ENCODE peak calls at places on chromosomes 6 and 20, in nine cellular contexts. C is brain microvascular endothelial cell, W is cardiac fibroblast, D is ovary, M is transverse colon, T is A549, E is HFF-Myc, U is kidney, V is BJ. Y is an unnamed sample.
A peak's percentile ranks its signal among the peaks of the same experiment; 100 is the strongest.

GRCh38 chr20:57755609-57756008 is 45.8 kb upstream of the PMEPA1 start:
- DNase-seq in V (no peak), T (no peak), W (no peak), E (no peak), C (no peak), D (no peak), M (no peak), U (no peak), Y (no peak)

GRCh38 chr6:90860822-90861601 is 274.1 kb upstream of the MAP3K7 start:
- DNase-seq in M (no peak), W (no peak), T (no peak), D (no peak), V (no peak), E (no peak), C (no peak), U (no peak), Y (no peak)

GRCh38 chr6:151440930-151441329 is 11.0 kb downstream of the RMND1 start:
- DNase-seq in U (no peak), D (no peak), C (no peak), M (no peak), V (no peak), T (no peak), E (no peak), W (peak; percentile 62), Y (no peak)

GRCh38 chr6:134077301-134077700 is 24.9 kb upstream of the SLC2A12 start:
- DNase-seq in C (peak; percentile 30), T (no peak), M (no peak), W (peak; percentile 56), U (no peak), E (no peak), D (no peak), V (no peak), Y (no peak)

GRCh38 chr20:57199656-57200405 is 66.6 kb downstream of the BMP7 start:
- DNase-seq in V (no peak), E (no peak), D (no peak), U (peak; percentile 58), W (no peak), M (no peak), C (no peak), T (no peak), Y (no peak)

GRCh38 chr20:44011251-44011940 is 96.7 kb downstream of the TOX2 start:
- DNase-seq in D (no peak), M (no peak), V (no peak), C (no peak), U (no peak), T (no peak), E (no peak), W (no peak), Y (no peak)

GRCh38 chr6:122066200-122066599 is 333.3 kb upstream of the HSF2 start:
- DNase-seq in C (no peak), D (no peak), U (no peak), W (no peak), T (no peak), E (no peak), M (no peak), V (no peak), Y (no peak)

GRCh38 chr20:61128701-61129655 is 123.1 kb upstream of the CDH4 start:
- DNase-seq in W (no peak), D (no peak), V (no peak), C (no peak), U (no peak), T (no peak), M (no peak), E (no peak), Y (no peak)

GRCh38 chr6:142845624-142846458 is 99.1 kb downstream of the HIVEP2 start:
- DNase-seq in W (peak; percentile 94), U (peak; percentile 94), T (no peak), E (peak; percentile 35), C (peak; percentile 95), D (peak; percentile 88), M (peak; percentile 90), V (no peak), Y (peak; percentile 89)

DNA sequence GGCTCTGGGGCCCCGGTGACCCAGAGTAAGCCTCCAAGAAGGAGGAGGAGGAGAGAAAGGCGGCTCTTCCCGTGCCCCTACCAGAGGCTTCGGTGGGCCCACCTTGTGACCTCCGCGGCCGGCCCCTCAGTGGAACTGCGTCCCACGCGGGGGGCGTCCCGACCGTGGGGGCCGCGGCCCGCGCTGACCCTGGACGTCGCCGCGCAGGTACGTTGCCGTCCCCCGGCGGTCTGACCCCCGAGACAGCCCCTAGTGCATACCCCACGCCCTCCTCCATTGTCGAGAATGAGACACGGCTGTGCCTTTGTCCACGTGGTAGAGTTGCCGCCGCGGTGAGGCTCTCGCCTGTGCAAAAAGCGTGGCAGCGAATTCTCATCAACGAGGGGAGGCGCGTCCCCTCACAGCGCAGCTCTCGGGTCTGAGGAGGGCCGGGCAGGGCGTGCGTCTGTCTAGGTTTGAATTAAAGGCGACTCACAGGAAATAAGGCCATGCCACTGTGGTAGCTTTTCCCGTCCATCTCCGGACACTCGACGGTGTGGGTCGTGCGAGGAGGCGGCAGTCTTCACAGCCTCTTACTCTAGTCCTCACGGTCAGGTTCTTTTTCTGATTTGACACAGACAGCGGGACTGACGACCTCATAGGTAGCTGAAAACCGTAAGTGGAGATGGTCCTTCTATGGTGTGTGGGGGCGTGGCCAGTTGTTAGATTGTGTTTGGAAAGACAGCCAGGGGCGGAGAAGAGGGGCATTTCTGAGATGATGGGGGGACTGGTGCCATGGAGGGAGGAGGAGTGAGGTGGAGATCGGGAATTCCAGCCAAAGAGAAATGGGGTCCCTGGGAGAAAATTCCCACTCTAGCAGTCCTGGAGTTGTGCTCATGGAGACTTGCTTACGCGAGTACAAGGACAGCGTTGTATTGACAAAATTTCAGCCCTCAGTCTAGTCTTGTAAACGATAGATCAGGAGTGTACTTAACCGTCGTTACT is 556 bp downstream of the NXT1 start:
- DNase-seq in W (peak; percentile 36), C (peak; percentile 53), E (no peak), M (peak; percentile 58), U (peak; percentile 90), V (no peak), T (peak; percentile 44), D (peak; percentile 58), Y (peak; percentile 64)
- TF ChIP-seq CTCF in W (no peak), C (no peak), E (no peak), M (no peak), U (no peak), V (no peak), T (no peak), D (no peak), Y (no peak)

GRCh38 chr20:54980321-54980960 is 505.0 kb downstream of the DOK5 start:
- DNase-seq in U (no peak), D (no peak), T (no peak), V (no peak), C (no peak), E (no peak), W (no peak), M (no peak), Y (no peak)
- TF ChIP-seq CTCF in U (peak; percentile 24), D (no peak), T (peak; percentile 29), V (no peak), C (no peak), E (no peak), W (no peak), M (peak; percentile 43), Y (peak; percentile 27)

GRCh38 chr6:87671555-87672029 is 30.4 kb downstream of the AKIRIN2 start:
- DNase-seq in D (no peak), C (no peak), E (no peak), U (no peak), V (no peak), M (no peak), T (no peak), W (no peak), Y (peak; percentile 60)
- TF ChIP-seq CTCF in D (no peak), C (no peak), E (no peak), U (no peak), V (no peak), M (no peak), T (no peak), W (no peak), Y (no peak)

GRCh38 chr6:153309666-153310065 is 178.6 kb upstream of the RGS17 start:
- DNase-seq in M (no peak), T (no peak), C (no peak), W (no peak), D (no peak), V (no peak), E (no peak), U (no peak), Y (no peak)

DNA sequence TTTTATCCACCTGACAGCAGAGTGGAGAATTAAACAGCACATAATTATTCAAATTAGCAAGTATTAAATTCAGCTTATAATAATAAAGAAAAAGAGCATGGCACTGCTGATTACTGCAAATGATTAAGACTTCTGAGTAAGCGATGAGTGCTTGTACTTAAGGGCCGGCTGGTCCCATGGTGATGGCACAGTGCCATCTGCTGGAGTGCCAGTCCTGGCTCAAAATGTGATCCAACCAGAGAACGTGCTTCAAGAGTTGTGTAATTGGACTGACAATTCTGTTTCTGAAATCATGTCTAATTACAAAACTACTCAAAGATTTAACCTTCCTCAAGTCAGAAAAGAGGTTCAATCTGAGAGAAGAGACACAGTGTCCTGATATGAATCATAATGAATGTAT is 181.6 kb upstream of the RGS17 start:
- DNase-seq in E (peak; percentile 9), V (no peak), C (peak; percentile 35), U (peak; percentile 75), T (peak; percentile 14), W (peak; percentile 78), M (peak; percentile 12), D (no peak), Y (peak; percentile 30)
- TF ChIP-seq CTCF in E (peak; percentile 58), V (peak; percentile 9), C (peak; percentile 77), U (peak; percentile 19), T (peak; percentile 70), W (peak; percentile 38), M (peak; percentile 22), D (no peak), Y (no peak)

GRCh38 chr20:41387433-41387832 is 20.8 kb upstream of the EMILIN3 start:
- DNase-seq in M (no peak), T (no peak), U (no peak), D (peak; percentile 47), W (peak; percentile 20), V (no peak), C (peak; percentile 11), E (no peak), Y (no peak)
- TF ChIP-seq CTCF in M (no peak), T (no peak), U (no peak), D (no peak), W (no peak), V (peak; percentile 12), C (peak; percentile 47), E (no peak), Y (no peak)

GRCh38 chr6:138426500-138427123 is 22.6 kb downstream of the HEBP2 start:
- DNase-seq in C (no peak), V (no peak), E (no peak), W (no peak), M (no peak), T (no peak), U (no peak), D (no peak), Y (no peak)

GRCh38 chr6:138431276-138432062 is 27.4 kb downstream of the HEBP2 start:
- DNase-seq in M (no peak), C (no peak), U (no peak), T (no peak), W (no peak), V (no peak), D (no peak), E (no peak), Y (no peak)

GRCh38 chr6:138429731-138430130 is 25.7 kb downstream of the HEBP2 start:
- DNase-seq in U (no peak), T (no peak), C (no peak), V (no peak), E (no peak), W (no peak), D (no peak), M (no peak), Y (no peak)

GRCh38 chr6:138430361-138431145 is 26.5 kb downstream of the HEBP2 start:
- DNase-seq in E (no peak), M (no peak), U (no peak), V (no peak), W (no peak), D (no peak), C (no peak), T (no peak), Y (no peak)

GRCh38 chr6:138428943-138429616 is 25.1 kb downstream of the HEBP2 start:
- DNase-seq in V (no peak), D (no peak), C (peak; percentile 39), M (no peak), T (peak; percentile 25), E (peak; percentile 21), W (peak; percentile 80), U (no peak), Y (no peak)
- TF ChIP-seq CTCF in V (peak; percentile 66), D (peak; percentile 37), C (peak; percentile 43), M (peak; percentile 65), T (peak; percentile 73), E (peak; percentile 44), W (peak; percentile 56), U (peak; percentile 58), Y (peak; percentile 29)